ENCODE peak calls at places on chromosomes 11 and 22, in five cellular contexts. One of them, this sample, is unnamed.

GRCh38 chr11:27864046-27865025 is 164.1 kb upstream of the BDNF start:
- DNase-seq in CD8-positive, alpha-beta memory T cell: no peak
- DNase-seq in cardiac muscle cell: no peak
- DNase-seq in A549: no peak
- DNase-seq in tibial artery: no peak
- DNase-seq in this sample: no peak

GRCh38 chr11:131690776-131691557 is 320.6 kb downstream of the NTM start:
- DNase-seq in cardiac muscle cell: no peak
- DNase-seq in A549: no peak
- DNase-seq in CD8-positive, alpha-beta memory T cell: no peak
- DNase-seq in tibial artery: no peak
- DNase-seq in this sample: no peak

GRCh38 chr22:20957118-20957690 is 9.9 kb upstream of the AIFM3 start:
- DNase-seq in cardiac muscle cell: peak; percentile 29
- DNase-seq in tibial artery: no peak
- DNase-seq in A549: peak; percentile 53
- DNase-seq in CD8-positive, alpha-beta memory T cell: no peak
- DNase-seq in this sample: peak; percentile 51

GRCh38 chr22:47101321-47101885 is 339.0 kb downstream of the TBC1D22A start:
- DNase-seq in cardiac muscle cell: no peak
- DNase-seq in A549: no peak
- DNase-seq in CD8-positive, alpha-beta memory T cell: no peak
- DNase-seq in tibial artery: no peak
- DNase-seq in this sample: no peak

GRCh38 chr11:72446929-72447753 is 12.8 kb upstream of the CLPB start:
- DNase-seq in cardiac muscle cell: peak; percentile 76
- DNase-seq in A549: peak; percentile 76
- DNase-seq in CD8-positive, alpha-beta memory T cell: no peak
- DNase-seq in tibial artery: no peak
- DNase-seq in this sample: peak; percentile 16

GRCh38 chr11:17207317-17208256 is at the start of gene PIK3C2A:
- DNase-seq in CD8-positive, alpha-beta memory T cell: peak; percentile 95
- DNase-seq in tibial artery: peak; percentile 97
- DNase-seq in cardiac muscle cell: peak; percentile 96
- DNase-seq in A549: peak; percentile 95
- DNase-seq in this sample: peak; percentile 95

GRCh38 chr11:134802116-134802515 is 390.1 kb upstream of the B3GAT1 start:
- DNase-seq in CD8-positive, alpha-beta memory T cell: no peak
- DNase-seq in cardiac muscle cell: no peak
- DNase-seq in A549: no peak
- DNase-seq in tibial artery: no peak
- DNase-seq in this sample: peak; percentile 19

GRCh38 chr11:2930705-2931415 is 1.6 kb upstream of the PHLDA2 start:
- DNase-seq in A549: peak; percentile 90
- DNase-seq in tibial artery: peak; percentile 57
- DNase-seq in cardiac muscle cell: peak; percentile 51
- DNase-seq in CD8-positive, alpha-beta memory T cell: peak; percentile 63
- DNase-seq in this sample: peak; percentile 75

GRCh38 chr11:81470446-81470845 is 1263.2 kb downstream of the FAM181B start:
- DNase-seq in tibial artery: peak; percentile 20
- DNase-seq in cardiac muscle cell: no peak
- DNase-seq in CD8-positive, alpha-beta memory T cell: no peak
- DNase-seq in A549: no peak
- DNase-seq in this sample: no peak

GRCh38 chr11:128517457-128518230 is 69.7 kb downstream of the ETS1 start:
- DNase-seq in A549: no peak
- DNase-seq in tibial artery: no peak
- DNase-seq in cardiac muscle cell: peak; percentile 55
- DNase-seq in CD8-positive, alpha-beta memory T cell: no peak
- DNase-seq in this sample: no peak

GRCh38 chr11:76803023-76803422 is 19.9 kb downstream of the TSKU start:
- DNase-seq in A549: peak; percentile 34
- DNase-seq in CD8-positive, alpha-beta memory T cell: no peak
- DNase-seq in tibial artery: peak; percentile 80
- DNase-seq in cardiac muscle cell: peak; percentile 82
- DNase-seq in this sample: no peak

GRCh38 chr11:44374001-44374400 is 64.1 kb upstream of the ALX4 start:
- DNase-seq in A549: no peak
- DNase-seq in tibial artery: no peak
- DNase-seq in cardiac muscle cell: no peak
- DNase-seq in CD8-positive, alpha-beta memory T cell: no peak
- DNase-seq in this sample: no peak

GRCh38 chr11:47950396-47950795 is 30.0 kb upstream of the PTPRJ start:
- DNase-seq in CD8-positive, alpha-beta memory T cell: peak; percentile 77
- DNase-seq in A549: no peak
- DNase-seq in tibial artery: no peak
- DNase-seq in cardiac muscle cell: peak; percentile 76
- DNase-seq in this sample: no peak

GRCh38 chr22:39808087-39808486 is 85.5 kb downstream of the ENTHD1 start:
- DNase-seq in tibial artery: no peak
- DNase-seq in CD8-positive, alpha-beta memory T cell: no peak
- DNase-seq in cardiac muscle cell: peak; percentile 44
- DNase-seq in A549: peak; percentile 36
- DNase-seq in this sample: no peak

GRCh38 chr11:96021901-96022650 is 98.2 kb upstream of the MTMR2 start:
- DNase-seq in tibial artery: no peak
- DNase-seq in CD8-positive, alpha-beta memory T cell: no peak
- DNase-seq in A549: no peak
- DNase-seq in cardiac muscle cell: no peak
- DNase-seq in this sample: no peak

GRCh38 chr22:37133304-37134018 is 16.3 kb downstream of the IL2RB start:
- DNase-seq in CD8-positive, alpha-beta memory T cell: no peak
- DNase-seq in cardiac muscle cell: no peak
- DNase-seq in tibial artery: no peak
- DNase-seq in A549: no peak
- DNase-seq in this sample: no peak

GRCh38 chr11:68411501-68411991 is 49.0 kb upstream of the PPP6R3 start:
- DNase-seq in CD8-positive, alpha-beta memory T cell: no peak
- DNase-seq in A549: no peak
- DNase-seq in tibial artery: no peak
- DNase-seq in cardiac muscle cell: no peak
- DNase-seq in this sample: no peak

GRCh38 chr22:45999379-45999971 is 22.5 kb upstream of the WNT7B start:
- DNase-seq in cardiac muscle cell: no peak
- DNase-seq in CD8-positive, alpha-beta memory T cell: no peak
- DNase-seq in tibial artery: no peak
- DNase-seq in A549: no peak
- DNase-seq in this sample: no peak
- H3K4me1 ChIP-seq in cardiac muscle cell: no peaks in the 10 kb centered on the region
- H3K4me1 ChIP-seq in CD8-positive, alpha-beta memory T cell: peaks cover 7% of the 10 kb centered on the region
- H3K4me1 ChIP-seq in tibial artery: peaks cover 13% of the 10 kb centered on the region
- H3K4me1 ChIP-seq in A549: peaks cover 12% of the 10 kb centered on the region
- H3K4me1 ChIP-seq in this sample: peaks cover 6% of the 10 kb centered on the region

DNA sequence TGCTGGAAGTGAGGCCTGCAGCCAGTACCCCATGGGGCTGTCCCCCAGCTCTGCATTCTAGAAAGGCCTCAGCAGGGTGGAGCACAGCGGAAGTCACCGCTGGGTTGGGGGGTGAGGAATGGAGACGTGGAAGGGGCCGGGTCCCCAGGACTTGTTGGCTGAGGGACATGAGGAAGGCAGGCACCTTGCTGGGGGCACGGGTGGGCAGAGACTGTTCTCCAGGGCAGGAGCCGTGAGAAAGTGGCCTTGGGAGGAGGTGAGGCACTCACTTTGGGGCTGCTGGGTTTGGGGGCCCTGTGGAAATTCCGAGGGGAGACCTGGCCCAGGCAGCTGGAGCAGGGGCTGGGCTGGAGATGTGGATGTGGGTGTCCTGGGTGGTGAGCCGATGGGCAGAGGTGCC is 5.0 kb downstream of the TNNI2 start:
- DNase-seq in tibial artery: no peak
- DNase-seq in CD8-positive, alpha-beta memory T cell: no peak
- DNase-seq in cardiac muscle cell: no peak
- DNase-seq in A549: no peak
- DNase-seq in this sample: no peak
- H3K4me1 ChIP-seq in tibial artery: no peaks in the 10 kb centered on the region
- H3K4me1 ChIP-seq in CD8-positive, alpha-beta memory T cell: peaks cover 50% of the 10 kb centered on the region
- H3K4me1 ChIP-seq in cardiac muscle cell: peaks cover 27% of the 10 kb centered on the region
- H3K4me1 ChIP-seq in A549: peaks cover 7% of the 10 kb centered on the region
- H3K4me1 ChIP-seq in this sample: no peaks in the 10 kb centered on the region

GRCh38 chr11:75323609-75324008 is 27.9 kb downstream of the ARRB1 start:
- DNase-seq in cardiac muscle cell: no peak
- DNase-seq in A549: peak; percentile 57
- DNase-seq in CD8-positive, alpha-beta memory T cell: no peak
- DNase-seq in tibial artery: no peak
- DNase-seq in this sample: no peak

GRCh38 chr11:75325713-75326438 is 25.6 kb downstream of the ARRB1 start:
- DNase-seq in A549: peak; percentile 84
- DNase-seq in cardiac muscle cell: peak; percentile 93
- DNase-seq in tibial artery: peak; percentile 75
- DNase-seq in CD8-positive, alpha-beta memory T cell: no peak
- DNase-seq in this sample: no peak

GRCh38 chr11:75324740-75325139 is 26.7 kb downstream of the ARRB1 start:
- DNase-seq in CD8-positive, alpha-beta memory T cell: no peak
- DNase-seq in cardiac muscle cell: no peak
- DNase-seq in A549: no peak
- DNase-seq in tibial artery: no peak
- DNase-seq in this sample: no peak

GRCh38 chr11:75326439-75326810 is 25.0 kb downstream of the ARRB1 start:
- DNase-seq in A549: peak; percentile 65
- DNase-seq in CD8-positive, alpha-beta memory T cell: no peak
- DNase-seq in tibial artery: no peak
- DNase-seq in cardiac muscle cell: no peak
- DNase-seq in this sample: no peak

DNA sequence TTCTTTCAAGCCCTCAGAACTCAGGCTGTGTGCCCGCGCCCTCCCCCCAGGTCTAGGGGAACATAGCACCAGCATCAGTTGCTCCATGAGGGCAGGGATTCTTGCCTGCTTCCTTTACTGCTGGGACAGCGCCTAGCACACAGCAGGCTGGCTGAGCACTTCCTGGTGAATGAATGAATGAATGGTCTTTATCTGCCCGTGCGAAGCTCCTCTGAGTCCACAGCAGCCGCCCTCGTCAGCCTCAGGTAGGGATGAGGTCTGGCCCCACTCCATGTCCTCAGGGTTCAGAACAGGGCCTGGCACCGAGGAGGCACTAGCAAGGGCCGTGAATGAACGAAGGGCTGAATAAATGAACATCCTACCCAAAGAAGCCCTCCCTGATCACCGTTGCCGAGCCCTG is 27.3 kb downstream of the ARRB1 start:
- DNase-seq in A549: no peak
- DNase-seq in CD8-positive, alpha-beta memory T cell: no peak
- DNase-seq in tibial artery: no peak
- DNase-seq in cardiac muscle cell: no peak
- DNase-seq in this sample: no peak
- H3K4me1 ChIP-seq in A549: peaks cover 66% of the 10 kb centered on the region
- H3K4me1 ChIP-seq in CD8-positive, alpha-beta memory T cell: peaks cover 33% of the 10 kb centered on the region
- H3K4me1 ChIP-seq in tibial artery: no peaks in the 10 kb centered on the region
- H3K4me1 ChIP-seq in cardiac muscle cell: no peaks in the 10 kb centered on the region
- H3K4me1 ChIP-seq in this sample: no peaks in the 10 kb centered on the region

GRCh38 chr11:119366690-119367620 is 14.5 kb downstream of the USP2 start:
- DNase-seq in A549: no peak
- DNase-seq in tibial artery: no peak
- DNase-seq in CD8-positive, alpha-beta memory T cell: no peak
- DNase-seq in cardiac muscle cell: no peak
- DNase-seq in this sample: no peak

GRCh38 chr11:119363874-119364590 is 17.5 kb downstream of the USP2 start:
- DNase-seq in A549: no peak
- DNase-seq in CD8-positive, alpha-beta memory T cell: peak; percentile 65
- DNase-seq in tibial artery: no peak
- DNase-seq in cardiac muscle cell: peak; percentile 46
- DNase-seq in this sample: peak; percentile 74

GRCh38 chr11:119362741-119363080 is 16.2 kb upstream of the MFRP start:
- DNase-seq in cardiac muscle cell: no peak
- DNase-seq in CD8-positive, alpha-beta memory T cell: no peak
- DNase-seq in tibial artery: no peak
- DNase-seq in A549: no peak
- DNase-seq in this sample: no peak

GRCh38 chr11:119363081-119363861 is 16.8 kb upstream of the MFRP start:
- DNase-seq in tibial artery: no peak
- DNase-seq in cardiac muscle cell: no peak
- DNase-seq in A549: no peak
- DNase-seq in CD8-positive, alpha-beta memory T cell: no peak
- DNase-seq in this sample: no peak

DNA sequence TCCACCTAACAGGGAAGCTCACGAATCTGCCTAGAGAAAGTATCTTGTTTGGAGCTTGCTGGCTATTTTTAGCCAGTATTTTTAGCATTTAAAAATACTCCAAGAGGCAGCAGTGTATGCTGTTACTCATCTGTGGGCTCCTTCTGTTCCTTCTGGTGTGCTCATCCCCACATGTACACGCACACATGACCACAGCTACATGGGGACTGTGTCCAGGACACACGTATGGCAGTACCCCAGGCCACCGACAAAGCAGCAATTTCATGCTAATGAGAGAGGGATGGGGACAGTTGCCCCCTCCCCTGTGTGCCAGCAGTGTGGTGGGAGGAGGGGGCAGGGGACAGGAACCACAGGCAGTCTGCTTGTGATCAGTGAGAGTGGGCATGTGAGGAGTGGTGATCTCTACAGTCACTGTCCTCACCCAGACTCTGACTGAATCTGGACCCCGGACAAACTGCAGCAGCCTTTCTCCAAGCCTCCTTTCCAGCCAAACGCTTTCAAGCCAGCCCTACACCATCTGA is 16.4 kb downstream of the USP2 start:
- DNase-seq in CD8-positive, alpha-beta memory T cell: no peak
- DNase-seq in A549: no peak
- DNase-seq in tibial artery: no peak
- DNase-seq in cardiac muscle cell: no peak
- DNase-seq in this sample: no peak
- H3K4me1 ChIP-seq in CD8-positive, alpha-beta memory T cell: peaks cover 9% of the 10 kb centered on the region
- H3K4me1 ChIP-seq in A549: peaks cover 72% of the 10 kb centered on the region
- H3K4me1 ChIP-seq in tibial artery: peaks cover 3% of the 10 kb centered on the region
- H3K4me1 ChIP-seq in cardiac muscle cell: peaks cover 56% of the 10 kb centered on the region
- H3K4me1 ChIP-seq in this sample: peaks cover 32% of the 10 kb centered on the region

This sample was measured in HAP-1.